ENCODE peak calls at places on chromosomes 13 and 19, in five cellular contexts. F is Caco-2, X is AG04450, T is psoas muscle, C is RWPE1. O is an unnamed sample.

GRCh38 chr19:5850743-5851293 is 431 bp downstream of the FUT3 start:
- DNase-seq in F (no peak), X (no peak), T (no peak), C (peak), O (no peak)

GRCh38 chr13:48155850-48156249 is 60.9 kb upstream of the MED4 start:
- DNase-seq in F (no peak), X (no peak), T (no peak), C (peak), O (no peak)

GRCh38 chr19:52535831-52536800 is 8.6 kb downstream of the ZNF808 start:
- DNase-seq in F (no peak), X (peak), T (peak), C (peak), O (peak)

GRCh38 chr19:45847661-45848060 is 15.3 kb downstream of the SYMPK start:
- DNase-seq in F (no peak), X (no peak), T (no peak), C (no peak), O (no peak)

GRCh38 chr13:66264976-66265375 is 965.2 kb downstream of the PCDH9 start:
- DNase-seq in F (no peak), X (no peak), T (no peak), C (no peak), O (no peak)

GRCh38 chr13:89066868-89067466 is 1395.8 kb downstream of the SLITRK5 start:
- DNase-seq in F (peak), X (no peak), T (no peak), C (peak), O (peak)

GRCh38 chr13:88031980-88032562 is 360.9 kb downstream of the SLITRK5 start:
- DNase-seq in F (no peak), X (no peak), T (no peak), C (peak), O (no peak)

GRCh38 chr19:46404039-46404883 is 9.1 kb downstream of the CCDC8 start:
- DNase-seq in F (peak), X (no peak), T (peak), C (no peak), O (peak)

GRCh38 chr19:28303502-28303901 is 909.4 kb downstream of the UQCRFS1 start:
- DNase-seq in F (no peak), X (no peak), T (no peak), C (no peak), O (no peak)

GRCh38 chr19:41533691-41534090 is 42.3 kb upstream of the CEACAM21 start:
- DNase-seq in F (no peak), X (no peak), T (no peak), C (no peak), O (no peak)

GRCh38 chr19:3683405-3683865 is 16.8 kb downstream of the PIP5K1C start:
- DNase-seq in F (no peak), X (no peak), T (no peak), C (no peak), O (no peak)

GRCh38 chr13:99941086-99941485 is 30.5 kb downstream of the ZIC5 start:
- DNase-seq in F (no peak), X (no peak), T (no peak), C (no peak), O (no peak)

GRCh38 chr13:99932912-99933311 is 38.7 kb downstream of the ZIC5 start:
- DNase-seq in F (no peak), X (no peak), T (no peak), C (no peak), O (no peak)

GRCh38 chr13:99931462-99931861 is 40.1 kb downstream of the ZIC5 start:
- DNase-seq in F (no peak), X (no peak), T (no peak), C (no peak), O (no peak)

GRCh38 chr13:99930925-99931324 is 40.6 kb downstream of the ZIC5 start:
- DNase-seq in F (no peak), X (no peak), T (no peak), C (no peak), O (no peak)

GRCh38 chr13:99935772-99936171 is 35.8 kb downstream of the ZIC5 start:
- DNase-seq in F (no peak), X (no peak), T (no peak), C (no peak), O (no peak)
- TF ChIP-seq CTCF in F (peak), X (no peak), T (no peak), C (no peak), O (no peak)

GRCh38 chr19:40144151-40144550 is 47.1 kb upstream of the MAP3K10 start:
- DNase-seq in F (no peak), X (no peak), T (no peak), C (no peak), O (no peak)

GRCh38 chr19:40144947-40145748 is 46.1 kb upstream of the MAP3K10 start:
- DNase-seq in F (no peak), X (no peak), T (no peak), C (no peak), O (no peak)

GRCh38 chr19:40147338-40147692 is 43.9 kb upstream of the MAP3K10 start:
- DNase-seq in F (no peak), X (no peak), T (no peak), C (no peak), O (no peak)

GRCh38 chr19:40150170-40150569 is 41.1 kb upstream of the MAP3K10 start:
- DNase-seq in F (no peak), X (no peak), T (no peak), C (no peak), O (no peak)

DNA sequence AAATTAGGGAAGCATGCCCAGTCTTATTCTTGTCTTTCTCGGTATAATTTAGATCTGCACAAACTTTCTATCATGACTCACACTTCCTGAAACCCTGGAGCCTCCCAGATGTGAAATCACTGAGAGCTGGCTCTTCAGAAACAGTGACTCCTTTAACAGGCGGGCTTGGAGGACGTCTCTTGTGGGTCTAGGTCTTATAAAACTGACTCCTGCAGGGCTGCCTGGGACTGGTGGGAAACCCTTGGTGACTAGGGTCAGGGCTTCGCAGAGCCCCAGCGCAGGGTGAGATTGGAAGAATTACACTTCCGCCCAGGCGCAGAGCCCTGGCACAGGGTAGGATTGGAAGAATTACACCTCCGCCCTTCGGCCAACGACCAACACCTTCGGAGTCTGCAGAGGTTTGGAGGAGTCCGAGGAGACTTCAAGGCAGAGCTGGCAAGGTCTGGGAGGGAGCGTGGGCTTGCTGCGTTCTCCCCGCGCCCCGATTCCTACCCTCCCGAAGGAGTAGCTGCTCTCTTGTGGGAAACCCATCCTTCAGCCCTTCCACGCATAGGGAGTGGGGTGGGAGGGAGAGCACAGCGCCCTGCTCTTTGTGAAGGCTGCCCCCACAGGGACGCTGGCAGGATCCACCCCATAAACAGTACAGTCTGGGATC is 43.4 kb upstream of the MAP3K10 start:
- DNase-seq in F (no peak), X (peak), T (no peak), C (peak), O (no peak)
- TF ChIP-seq CTCF in F (no peak), X (no peak), T (no peak), C (no peak), O (no peak)

DNA sequence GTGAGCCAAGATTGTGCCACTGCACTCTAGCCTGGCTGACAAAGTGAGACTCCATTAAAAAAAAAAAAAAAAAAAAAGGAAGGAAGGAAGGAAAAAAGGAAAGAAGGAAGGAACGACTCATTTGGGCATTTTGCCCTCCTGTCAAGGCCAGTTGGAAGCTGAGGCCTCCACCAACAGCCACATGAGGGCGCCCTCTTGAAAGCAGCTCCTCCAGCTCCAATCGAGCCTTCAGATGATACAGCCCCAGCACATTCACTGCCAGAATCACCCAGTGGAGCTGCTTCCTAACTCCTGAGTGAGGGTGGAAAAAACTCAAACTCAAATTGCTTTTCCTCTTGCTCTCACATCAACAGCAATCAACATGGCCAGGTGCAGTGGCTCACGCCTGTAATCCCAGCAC is 40.9 kb downstream of the GNG7 start:
- DNase-seq in F (peak), X (no peak), T (no peak), C (no peak), O (no peak)
- TF ChIP-seq CTCF in F (peak), X (no peak), T (no peak), C (no peak), O (peak)

GRCh38 chr13:41244555-41244954 is 18.8 kb downstream of the MTRF1 start:
- DNase-seq in F (no peak), X (no peak), T (no peak), C (no peak), O (no peak)

GRCh38 chr13:41236369-41236768 is 27.0 kb downstream of the MTRF1 start:
- DNase-seq in F (no peak), X (no peak), T (no peak), C (no peak), O (no peak)

GRCh38 chr13:41246969-41247750 is 16.2 kb downstream of the MTRF1 start:
- DNase-seq in F (no peak), X (no peak), T (no peak), C (no peak), O (no peak)

DNA sequence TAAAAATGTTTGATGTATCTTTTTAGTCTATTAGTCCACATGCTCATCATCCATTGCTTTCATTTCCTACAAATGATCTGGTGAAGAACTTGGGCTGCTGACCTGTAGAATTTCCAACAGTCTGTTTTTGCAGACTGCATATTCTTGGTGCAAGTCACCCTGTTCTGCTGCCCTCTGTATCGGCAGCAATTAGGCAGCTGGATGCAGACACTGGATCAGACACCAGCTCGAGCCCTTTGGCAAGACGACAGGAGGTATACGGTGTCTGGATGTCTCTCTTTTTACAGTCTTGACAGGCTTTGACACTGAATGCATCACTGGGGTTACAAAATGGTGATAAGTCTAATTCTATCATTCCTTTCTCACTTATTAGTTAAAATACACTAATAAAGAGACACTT is 21.8 kb downstream of the MTRF1 start:
- DNase-seq in F (no peak), X (no peak), T (no peak), C (no peak), O (no peak)
- TF ChIP-seq CTCF in F (no peak), X (no peak), T (no peak), C (no peak), O (no peak)

DNA sequence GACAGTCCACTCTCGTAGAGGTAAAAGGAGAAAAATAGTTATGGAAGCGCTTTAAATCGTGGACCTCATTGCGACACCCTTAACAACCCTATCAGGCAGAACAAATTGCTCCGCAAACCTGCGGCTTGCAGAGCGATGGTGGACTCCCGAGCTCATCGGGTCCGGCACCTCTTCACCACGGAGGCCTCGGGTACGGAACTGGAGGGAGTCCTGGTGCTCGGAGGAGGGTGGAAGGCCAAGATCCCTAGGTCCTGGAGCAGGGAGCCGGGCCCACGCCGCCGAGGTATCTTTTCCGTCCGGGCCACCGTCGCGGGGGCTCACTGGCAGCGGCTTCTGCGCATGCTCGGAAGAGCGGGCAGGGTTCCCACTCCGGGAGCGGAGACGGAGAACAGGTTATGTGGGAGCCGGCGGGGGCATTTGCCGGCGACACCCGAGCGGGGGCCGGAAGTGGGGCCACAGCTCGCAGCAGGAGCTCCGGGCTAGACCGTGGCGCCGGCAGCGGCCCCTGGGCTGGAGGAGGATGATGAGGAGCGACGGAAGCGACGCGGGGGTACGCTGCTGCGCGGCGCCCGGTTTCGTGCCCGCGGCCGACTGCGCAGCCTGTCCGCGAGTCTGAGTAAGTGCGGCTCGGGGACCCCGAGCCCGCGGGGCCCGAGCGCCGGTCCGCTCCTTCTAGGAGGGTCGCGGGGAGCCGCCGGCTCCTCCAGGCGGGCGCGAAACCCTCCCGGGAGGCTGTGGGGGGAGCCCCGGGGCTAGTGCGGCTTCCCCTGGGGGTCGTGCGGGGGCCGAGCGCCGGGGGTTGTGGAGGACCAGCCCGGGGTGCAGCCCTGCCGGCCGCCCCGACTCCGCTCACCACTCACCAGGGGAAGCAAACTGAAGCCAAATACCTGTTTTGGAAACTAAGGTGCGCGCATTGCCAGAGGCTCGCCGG is at the start of gene ABHD13:
- DNase-seq in F (peak), X (peak), T (peak), C (peak), O (peak)
- TF ChIP-seq CTCF in F (no peak), X (no peak), T (no peak), C (no peak), O (peak)

GRCh38 chr19:49936549-49936948 is 7.2 kb upstream of the NUP62 start:
- DNase-seq in F (no peak), X (no peak), T (no peak), C (no peak), O (no peak)

GRCh38 chr19:49940482-49940791 is 11.1 kb upstream of the NUP62 start:
- DNase-seq in F (no peak), X (no peak), T (no peak), C (no peak), O (no peak)

GRCh38 chr19:49938662-49939061 is 9.4 kb upstream of the NUP62 start:
- DNase-seq in F (no peak), X (no peak), T (no peak), C (no peak), O (no peak)

GRCh38 chr19:49939721-49940481 is 10.6 kb upstream of the NUP62 start:
- DNase-seq in F (no peak), X (no peak), T (no peak), C (no peak), O (no peak)
- TF ChIP-seq CTCF in F (no peak), X (no peak), T (no peak), C (no peak), O (no peak)

GRCh38 chr13:23458972-23459371 is 25.5 kb upstream of the SACS start:
- DNase-seq in F (no peak), X (no peak), T (no peak), C (no peak), O (no peak)

GRCh38 chr13:23460309-23460708 is 26.8 kb upstream of the SACS start:
- DNase-seq in F (no peak), X (no peak), T (no peak), C (no peak), O (no peak)

GRCh38 chr13:23456437-23456836 is 22.9 kb upstream of the SACS start:
- DNase-seq in F (no peak), X (no peak), T (no peak), C (no peak), O (no peak)

GRCh38 chr13:23453132-23453531 is 19.6 kb upstream of the SACS start:
- DNase-seq in F (no peak), X (no peak), T (no peak), C (no peak), O (no peak)

GRCh38 chr13:23455401-23456185 is 22.1 kb upstream of the SACS start:
- DNase-seq in F (no peak), X (no peak), T (no peak), C (no peak), O (no peak)
- TF ChIP-seq CTCF in F (no peak), X (no peak), T (no peak), C (no peak), O (no peak)

GRCh38 chr13:79060216-79060615 is 345.8 kb downstream of the RBM26 start:
- DNase-seq in F (no peak), X (no peak), T (no peak), C (no peak), O (no peak)
- TF ChIP-seq CTCF in F (peak), X (peak), T (peak), C (no peak), O (peak)

DNA sequence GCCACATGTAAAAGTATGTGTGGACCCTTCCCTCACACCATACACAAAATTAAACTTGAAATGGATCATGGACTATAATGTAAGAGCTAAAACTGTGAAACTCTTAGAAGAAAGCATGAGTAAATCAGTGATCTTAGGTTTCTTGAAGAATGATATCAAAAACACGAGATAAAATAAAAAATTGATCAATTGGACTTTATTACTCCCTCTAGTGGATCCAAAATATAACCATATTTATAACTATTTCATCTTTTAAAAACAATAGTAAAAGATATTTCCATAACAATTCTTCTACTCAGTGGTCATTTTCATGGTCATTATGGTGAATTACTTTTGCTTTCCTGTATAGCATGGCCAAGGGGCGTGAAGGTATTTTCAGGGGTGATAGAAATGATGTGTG is 174.6 kb upstream of the LSM14A start:
- DNase-seq in F (no peak), X (no peak), T (no peak), C (no peak), O (no peak)
- TF ChIP-seq CTCF in F (peak), X (peak), T (no peak), C (peak), O (peak)